ENCODE peak calls at places on chromosomes 1 and 21, in six cellular contexts. H is sigmoid colon, G is transverse colon, S is H1, B is stomach, N is K562. U is an unnamed sample.
A peak's percentile ranks its signal among the peaks of the same experiment; 100 is the strongest.

GRCh38 chr1:113937146-113937545 is 8.0 kb downstream of the HIPK1 start:
- DNase-seq in H (no peak), G (no peak), S (no peak), B (no peak), N (no peak), U (no peak)

GRCh38 chr1:203328714-203329122 is 22.2 kb downstream of the FMOD start:
- DNase-seq in H (no peak), G (peak; percentile 74), S (no peak), B (peak; percentile 87), N (peak; percentile 74), U (peak; percentile 64)

GRCh38 chr1:187413770-187414169 is 585.0 kb downstream of the PLA2G4A start:
- DNase-seq in H (no peak), G (no peak), S (no peak), B (no peak), N (no peak), U (peak; percentile 27)

GRCh38 chr1:169312084-169312954 is 55.3 kb downstream of the NME7 start:
- DNase-seq in H (no peak), G (no peak), S (no peak), B (no peak), N (peak; percentile 73), U (no peak)

GRCh38 chr1:90220496-90220895 is 225.6 kb downstream of the ZNF326 start:
- DNase-seq in H (no peak), G (no peak), S (no peak), B (no peak), N (no peak), U (no peak)

GRCh38 chr21:42666023-42666747 is 12.8 kb downstream of the PDE9A start:
- DNase-seq in H (peak; percentile 87), G (peak; percentile 33), S (no peak), B (no peak), N (peak; percentile 92), U (peak; percentile 47)

GRCh38 chr21:38293765-38294164 is 37.0 kb downstream of the KCNJ15 start:
- DNase-seq in H (no peak), G (peak; percentile 63), S (no peak), B (peak; percentile 64), N (peak; percentile 44), U (no peak)

GRCh38 chr21:34926784-34927548 is 122.1 kb downstream of the RUNX1 start:
- DNase-seq in H (no peak), G (peak; percentile 56), S (no peak), B (no peak), N (no peak), U (no peak)

GRCh38 chr1:75392278-75392677 is 218.6 kb downstream of the SLC44A5 start:
- DNase-seq in H (no peak), G (no peak), S (no peak), B (no peak), N (no peak), U (no peak)

GRCh38 chr1:109667452-109668122 is at the start of gene GSTM2:
- DNase-seq in H (peak; percentile 97), G (peak; percentile 93), S (peak; percentile 29), B (peak; percentile 93), N (peak; percentile 95), U (peak; percentile 96)
- TF ChIP-seq POLR2AphosphoS5 in H (peak; percentile 47), G (no peak), S (no peak), B (peak; percentile 60), N (no peak), U (peak; percentile 51)

GRCh38 chr1:184299076-184299790 is 87.6 kb upstream of the C1orf21 start:
- DNase-seq in H (no peak), G (no peak), S (no peak), B (no peak), N (no peak), U (no peak)
- TF ChIP-seq POLR2AphosphoS5 in H (no peak), G (no peak), S (no peak), B (no peak), N (no peak), U (no peak)

GRCh38 chr1:26278835-26279597 is 870 bp upstream of the SH3BGRL3 start:
- DNase-seq in H (no peak), G (peak; percentile 62), S (no peak), B (peak; percentile 59), N (peak; percentile 58), U (no peak)
- TF ChIP-seq POLR2AphosphoS5 in H (no peak), G (peak; percentile 39), S (no peak), B (peak; percentile 54), N (no peak), U (no peak)

GRCh38 chr1:67053785-67054759 is at the start of gene SLC35D1:
- DNase-seq in H (peak; percentile 83), G (peak; percentile 87), S (peak; percentile 61), B (peak; percentile 69), N (peak; percentile 86), U (peak; percentile 90)
- TF ChIP-seq POLR2AphosphoS5 in H (peak; percentile 51), G (peak; percentile 68), S (peak; percentile 19), B (peak; percentile 58), N (no peak), U (peak; percentile 50)

GRCh38 chr21:29953690-29954089 is 13.9 kb upstream of the GRIK1 start:
- DNase-seq in H (no peak), G (no peak), S (no peak), B (no peak), N (no peak), U (no peak)
- TF ChIP-seq POLR2AphosphoS5 in H (no peak), G (no peak), S (no peak), B (no peak), N (no peak), U (no peak)

DNA sequence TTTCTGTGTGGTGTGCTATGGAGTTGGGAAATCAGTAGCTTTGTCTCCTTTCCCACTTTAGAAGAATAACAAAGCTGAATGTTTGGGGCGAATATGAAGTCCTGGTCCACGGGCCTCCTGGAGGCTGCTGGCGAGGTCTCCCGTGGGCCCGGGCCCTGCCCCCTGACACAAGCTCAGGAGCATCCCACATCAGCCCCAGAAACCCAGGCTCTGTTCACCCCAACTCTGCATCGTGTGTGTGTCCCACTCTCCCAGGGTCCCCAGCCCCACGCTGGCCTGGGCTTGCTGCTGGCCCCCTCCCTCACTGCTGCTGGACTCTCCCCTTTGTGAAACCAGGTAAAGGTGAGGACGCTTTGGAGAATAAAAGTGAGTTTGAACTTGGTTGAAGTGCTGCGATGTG is 8.1 kb downstream of the PRDM16 start:
- DNase-seq in H (no peak), G (no peak), S (no peak), B (no peak), N (no peak), U (no peak)
- TF ChIP-seq POLR2AphosphoS5 in H (no peak), G (no peak), S (no peak), B (no peak), N (no peak), U (no peak)

DNA sequence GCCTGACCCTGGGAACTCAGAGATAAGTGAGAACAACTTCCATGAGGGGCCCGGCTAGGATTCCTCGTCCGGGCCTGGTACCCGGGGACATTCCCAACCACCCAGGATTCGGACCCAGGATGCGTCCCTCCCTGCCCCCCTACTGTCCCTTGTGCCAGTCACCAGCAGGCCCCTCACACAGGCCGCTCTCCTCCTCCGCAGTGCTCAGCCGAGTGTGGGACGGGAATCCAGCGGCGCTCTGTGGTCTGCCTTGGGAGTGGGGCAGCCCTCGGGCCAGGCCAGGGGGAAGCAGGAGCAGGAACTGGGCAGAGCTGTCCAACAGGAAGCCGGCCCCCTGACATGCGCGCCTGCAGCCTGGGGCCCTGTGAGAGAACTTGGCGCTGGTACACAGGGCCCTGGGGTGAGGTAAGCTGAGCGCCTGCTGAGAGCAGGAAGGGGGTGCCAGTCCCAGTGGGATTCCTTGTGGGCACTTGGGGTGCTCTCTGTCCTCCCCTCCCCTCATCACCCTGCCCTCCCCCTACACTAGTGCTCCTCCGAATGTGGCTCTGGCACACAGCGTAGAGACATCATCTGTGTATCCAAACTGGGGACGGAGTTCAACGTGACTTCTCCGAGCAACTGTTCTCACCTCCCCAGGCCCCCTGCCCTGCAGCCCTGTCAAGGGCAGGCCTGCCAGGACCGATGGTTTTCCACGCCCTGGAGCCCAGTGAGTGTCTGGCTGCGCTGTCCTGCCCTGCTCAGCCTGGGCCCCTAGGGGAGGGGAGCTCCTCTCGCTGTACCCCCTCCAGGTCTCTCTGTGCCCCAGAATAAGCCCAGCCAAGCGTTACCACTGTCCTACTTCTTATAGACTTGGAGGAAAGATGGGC is 9.8 kb downstream of the ADAMTSL4 start:
- DNase-seq in H (peak; percentile 68), G (peak; percentile 38), S (no peak), B (no peak), N (no peak), U (peak; percentile 16)
- TF ChIP-seq POLR2AphosphoS5 in H (no peak), G (no peak), S (no peak), B (no peak), N (peak; percentile 2), U (no peak)

GRCh38 chr1:216904457-216904856 is 181.2 kb upstream of the ESRRG start:
- DNase-seq in H (no peak), G (no peak), S (no peak), B (no peak), N (no peak), U (no peak)

GRCh38 chr1:216900116-216900620 is 176.9 kb upstream of the ESRRG start:
- DNase-seq in H (no peak), G (no peak), S (no peak), B (no peak), N (no peak), U (no peak)

GRCh38 chr1:216905052-216905580 is 181.9 kb upstream of the ESRRG start:
- DNase-seq in H (no peak), G (no peak), S (no peak), B (no peak), N (no peak), U (no peak)

GRCh38 chr1:216903389-216903754 is 180.1 kb upstream of the ESRRG start:
- DNase-seq in H (no peak), G (no peak), S (no peak), B (no peak), N (no peak), U (no peak)

GRCh38 chr1:216902669-216903388 is 179.6 kb upstream of the ESRRG start:
- DNase-seq in H (no peak), G (no peak), S (no peak), B (peak; percentile 64), N (no peak), U (no peak)
- TF ChIP-seq POLR2AphosphoS5 in H (no peak), G (no peak), S (no peak), B (peak; percentile 56), N (no peak), U (no peak)

GRCh38 chr1:1483714-1484113 is 12.1 kb downstream of the ATAD3B start:
- DNase-seq in H (no peak), G (no peak), S (no peak), B (no peak), N (no peak), U (no peak)
- TF ChIP-seq POLR2AphosphoS5 in H (no peak), G (no peak), S (no peak), B (no peak), N (no peak), U (no peak)